ENCODE peak calls at places on chromosomes 3 and 15, in ten cellular contexts. G, L, N, M, I, D, Y, O, P and S are unnamed samples.

GRCh38 chr15:68768321-68768720 is 52.4 kb downstream of the ANP32A start:
- DNase-seq in G (peak), L (no peak), N (no peak), M (no peak), I (no peak), D (no peak), Y (no peak), O (no peak), P (no peak), S (no peak)

GRCh38 chr3:41808152-41808551 is 153.8 kb downstream of the ULK4 start:
- DNase-seq in G (peak), L (no peak), N (no peak), M (no peak), I (no peak), D (no peak), Y (no peak), O (no peak), P (peak), S (peak)

GRCh38 chr3:173711619-173712018 is 314.1 kb downstream of the NLGN1 start:
- DNase-seq in G (peak), L (peak), N (no peak), M (no peak), I (no peak), D (no peak), Y (no peak), O (no peak), P (no peak), S (no peak)

GRCh38 chr3:105866656-105867653 is 1.9 kb downstream of the CBLB start:
- DNase-seq in G (peak), L (no peak), N (peak), M (no peak), I (no peak), D (no peak), Y (no peak), O (no peak), P (peak), S (peak)

GRCh38 chr3:173098959-173099358 is 42.1 kb downstream of the SPATA16 start:
- DNase-seq in G (no peak), L (no peak), N (no peak), M (no peak), I (no peak), D (no peak), Y (no peak), O (no peak), P (no peak), S (no peak)

GRCh38 chr3:45546636-45547201 is 47.8 kb upstream of the LIMD1 start:
- DNase-seq in G (no peak), L (no peak), N (no peak), M (no peak), I (peak), D (no peak), Y (peak), O (no peak), P (no peak), S (no peak)

GRCh38 chr3:56468184-56469106 is at the start of gene ERC2:
- DNase-seq in G (peak), L (peak), N (peak), M (no peak), I (no peak), D (no peak), Y (no peak), O (peak), P (peak), S (no peak)

GRCh38 chr15:35530698-35531097 is 15.3 kb downstream of the DPH6 start:
- DNase-seq in G (no peak), L (no peak), N (no peak), M (no peak), I (no peak), D (no peak), Y (no peak), O (no peak), P (no peak), S (no peak)

GRCh38 chr3:120683671-120684301 is 1.7 kb upstream of the HGD start:
- DNase-seq in G (no peak), L (no peak), N (no peak), M (no peak), I (no peak), D (no peak), Y (no peak), O (no peak), P (no peak), S (no peak)